ENCODE peak calls at places on chromosomes 7 and 10, in seven cellular contexts. H is GM23248, B is adipocyte, O is dorsolateral prefrontal cortex, K is left ventricle myocardium inferior, W is cardiac muscle cell, N is fibroblast of pulmonary artery. E is an unnamed sample.

GRCh38 chr7:155431711-155432110 is 26.2 kb upstream of the EN2 start:
- DNase-seq in O (no peak), K (no peak), B (no peak), H (no peak), W (no peak), N (no peak), E (no peak)

GRCh38 chr7:82530361-82530760 is 86.8 kb upstream of the CACNA2D1 start:
- DNase-seq in B (no peak), O (no peak), W (peak; percentile 90), N (peak; percentile 34), K (no peak), H (no peak), E (no peak)

GRCh38 chr10:110510730-110511129 is 13.0 kb downstream of the DUSP5 start:
- DNase-seq in B (no peak), K (no peak), O (no peak), H (no peak), W (no peak), N (no peak), E (no peak)

GRCh38 chr10:43265799-43266721 is 805 bp downstream of the RASGEF1A start:
- DNase-seq in W (no peak), B (no peak), O (peak; percentile 30), K (no peak), H (peak; percentile 11), N (no peak), E (no peak)

GRCh38 chr10:98374176-98374969 is 40.6 kb downstream of the PYROXD2 start:
- DNase-seq in O (peak; percentile 62), K (no peak), B (peak; percentile 44), N (peak; percentile 61), H (peak; percentile 88), W (peak; percentile 59), E (peak; percentile 52)

GRCh38 chr7:55413442-55413841 is 48.3 kb downstream of the LANCL2 start:
- DNase-seq in N (no peak), W (no peak), H (no peak), B (no peak), O (no peak), K (no peak), E (no peak)

GRCh38 chr7:46738713-46739220 is 817.7 kb upstream of the IGFBP3 start:
- DNase-seq in O (no peak), H (no peak), N (no peak), W (no peak), K (no peak), B (no peak), E (no peak)

GRCh38 chr7:89507034-89507433 is 647.2 kb upstream of the STEAP1 start:
- DNase-seq in N (no peak), B (no peak), O (no peak), H (no peak), K (no peak), W (no peak), E (no peak)

GRCh38 chr10:27636816-27637215 is 108.8 kb downstream of the MKX start:
- DNase-seq in N (no peak), W (no peak), K (no peak), B (peak; percentile 48), H (no peak), O (no peak), E (no peak)

GRCh38 chr10:124039432-124040086 is 53.8 kb downstream of the CHST15 start:
- DNase-seq in B (no peak), O (no peak), H (no peak), K (no peak), W (no peak), N (no peak), E (no peak)

GRCh38 chr10:132654708-132655661 is 117.4 kb downstream of the INPP5A start:
- DNase-seq in N (peak; percentile 72), H (peak; percentile 77), B (peak; percentile 84), K (peak; percentile 42), W (peak; percentile 69), O (peak; percentile 72), E (no peak)

GRCh38 chr10:21015838-21016237 is 118.7 kb upstream of the NEBL start:
- DNase-seq in K (no peak), H (no peak), B (no peak), W (no peak), N (no peak), O (no peak), E (no peak)

GRCh38 chr10:74750848-74751274 is 75.5 kb upstream of the KAT6B start:
- DNase-seq in B (no peak), N (no peak), W (no peak), H (no peak), O (no peak), K (no peak), E (no peak)

GRCh38 chr10:122648599-122649428 is 50.8 kb downstream of the C10orf120 start:
- DNase-seq in K (peak; percentile 57), O (peak; percentile 75), W (peak; percentile 39), B (peak; percentile 46), H (peak; percentile 50), N (peak; percentile 50), E (no peak)

GRCh38 chr10:58157076-58157766 is 110.5 kb downstream of the IPMK start:
- DNase-seq in N (peak; percentile 100), O (no peak), B (peak; percentile 95), H (peak; percentile 99), K (no peak), W (peak; percentile 99), E (peak; percentile 97)

GRCh38 chr7:101240226-101241014 is 2.8 kb upstream of the CLDN15 start:
- DNase-seq in W (no peak), H (no peak), B (no peak), O (no peak), K (no peak), N (no peak), E (no peak)

GRCh38 chr10:36114141-36114540 is 472.0 kb upstream of the FZD8 start:
- DNase-seq in O (no peak), W (peak; percentile 8), N (no peak), K (no peak), H (no peak), B (peak; percentile 0), E (no peak)

GRCh38 chr10:30751678-30752331 is 122.3 kb upstream of the LYZL2 start:
- DNase-seq in H (peak; percentile 89), W (peak; percentile 70), B (peak; percentile 94), K (peak; percentile 75), O (peak; percentile 83), N (peak; percentile 57), E (peak; percentile 31)

GRCh38 chr7:76396039-76396732 is 13.3 kb downstream of the SSC4D start:
- DNase-seq in B (no peak), W (no peak), O (peak; percentile 22), N (no peak), H (no peak), K (no peak), E (no peak)

GRCh38 chr7:76390092-76390491 is 19.4 kb downstream of the SSC4D start:
- DNase-seq in B (no peak), W (no peak), N (no peak), H (no peak), O (no peak), K (no peak), E (no peak)

GRCh38 chr7:76394962-76395361 is 14.5 kb downstream of the SSC4D start:
- DNase-seq in W (no peak), K (no peak), N (no peak), H (no peak), O (peak; percentile 39), B (peak; percentile 9), E (no peak)

GRCh38 chr7:76393116-76394031 is 16.1 kb downstream of the SSC4D start:
- DNase-seq in O (peak; percentile 88), B (peak; percentile 96), N (peak; percentile 86), K (peak; percentile 96), W (peak; percentile 92), H (peak; percentile 96), E (no peak)

DNA sequence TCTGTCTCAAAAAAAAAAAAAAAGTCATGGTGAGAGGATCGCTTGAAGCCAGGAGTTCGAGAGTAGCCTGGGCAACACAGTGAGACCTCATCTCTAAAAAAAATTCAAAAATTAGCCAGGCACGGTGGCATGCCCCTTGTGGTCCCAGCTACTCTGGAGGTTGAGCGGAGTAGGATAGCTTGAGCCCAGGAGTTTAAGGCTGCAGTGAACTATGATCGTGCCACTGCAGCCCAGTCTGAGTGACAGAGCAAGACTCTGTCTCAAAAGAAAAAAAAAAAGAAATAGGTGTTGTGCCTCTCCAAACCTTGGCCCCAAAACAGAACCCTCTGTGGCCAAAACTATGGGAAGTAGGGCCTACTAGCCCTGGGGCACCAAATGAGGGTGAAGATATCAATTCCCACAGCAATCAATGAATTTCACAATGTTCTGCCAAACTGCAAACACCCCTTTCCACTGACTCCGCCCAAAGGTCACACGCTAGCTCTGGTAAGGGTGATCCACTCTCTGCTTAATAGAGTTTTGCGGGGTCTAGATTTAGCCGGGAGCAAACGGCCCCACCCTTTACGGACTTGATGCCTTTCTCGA is 16.9 kb downstream of the SSC4D start:
- DNase-seq in K (no peak), H (no peak), O (no peak), N (no peak), B (no peak), W (no peak), E (no peak)
- H3K4me3 ChIP-seq in K (peak overlapping the region; percentile 70), H (peak overlapping the region; percentile 71), O (peak overlapping the region; percentile 73), N (peak overlapping the region; percentile 36), B (peak overlapping the region; percentile 84), W (peak overlapping the region; percentile 10), E (peak overlapping the region; percentile 59)

GRCh38 chr7:92815412-92815811 is 21.0 kb downstream of the CDK6 start:
- DNase-seq in K (no peak), W (no peak), H (no peak), N (no peak), B (no peak), O (no peak), E (no peak)

GRCh38 chr7:92810242-92810611 is 26.1 kb downstream of the CDK6 start:
- DNase-seq in H (no peak), B (no peak), W (peak; percentile 67), N (peak; percentile 63), K (no peak), O (no peak), E (no peak)

GRCh38 chr7:92811158-92811557 is 25.2 kb downstream of the CDK6 start:
- DNase-seq in K (no peak), B (no peak), N (no peak), H (no peak), W (no peak), O (no peak), E (no peak)

GRCh38 chr7:92809397-92810241 is 26.8 kb downstream of the CDK6 start:
- DNase-seq in H (peak; percentile 95), B (peak; percentile 92), K (peak; percentile 26), W (peak; percentile 95), N (peak; percentile 96), O (peak; percentile 23), E (peak; percentile 90)

GRCh38 chr7:92813390-92814024 is 22.9 kb downstream of the CDK6 start:
- DNase-seq in O (no peak), B (no peak), W (peak; percentile 32), H (peak; percentile 75), N (peak; percentile 29), K (no peak), E (no peak)
- H3K4me3 ChIP-seq in O (no peak overlapping the region), B (no peak overlapping the region), W (no peak overlapping the region), H (peak overlapping the region; percentile 11), N (peak overlapping the region; percentile 13), K (no peak overlapping the region), E (no peak overlapping the region)

GRCh38 chr7:98534493-98534892 is 82.6 kb upstream of the NPTX2 start:
- DNase-seq in K (no peak), B (no peak), W (no peak), N (no peak), H (no peak), O (no peak), E (no peak)
- H3K4me3 ChIP-seq in K (no peak overlapping the region), B (no peak overlapping the region), W (no peak overlapping the region), N (no peak overlapping the region), H (no peak overlapping the region), O (no peak overlapping the region), E (no peak overlapping the region)

GRCh38 chr7:11469028-11469718 is 362.8 kb downstream of the THSD7A start:
- DNase-seq in O (no peak), K (no peak), H (no peak), W (peak; percentile 37), N (peak; percentile 42), B (no peak), E (no peak)
- H3K4me3 ChIP-seq in O (no peak overlapping the region), K (no peak overlapping the region), H (no peak overlapping the region), W (no peak overlapping the region), N (no peak overlapping the region), B (no peak overlapping the region), E (no peak overlapping the region)

E was measured in skeletal muscle cell.